ENCODE peak calls at places on chromosomes 5 and 9, in eight cellular contexts. E is heart left ventricle, W is lung, R is HepG2, Q is upper lobe of left lung, O is PC-3, V is pancreas, H is transverse colon. Z is an unnamed sample.

GRCh38 chr9:121217609-121218292 is 16.1 kb upstream of the RAB14 start:
- DNase-seq in Q (no peak), W (no peak), H (no peak), O (peak; percentile 51), R (no peak), E (no peak), V (no peak), Z (no peak)

GRCh38 chr5:76622076-76622475 is 1.1 kb downstream of the F2RL2 start:
- DNase-seq in O (no peak), W (no peak), E (no peak), H (no peak), R (no peak), V (no peak), Q (no peak), Z (no peak)

GRCh38 chr5:43691893-43692292 is 88.9 kb downstream of the NNT start:
- DNase-seq in E (no peak), R (no peak), V (no peak), W (no peak), H (no peak), Q (no peak), O (no peak), Z (no peak)

GRCh38 chr9:134863306-134863902 is 17.2 kb upstream of the FCN2 start:
- DNase-seq in O (no peak), Q (no peak), V (no peak), E (no peak), R (no peak), W (no peak), H (no peak), Z (no peak)

GRCh38 chr5:59034498-59035186 is 451.8 kb downstream of the RAB3C start:
- DNase-seq in Q (no peak), E (no peak), V (no peak), R (no peak), W (no peak), O (peak; percentile 35), H (no peak), Z (peak; percentile 50)

GRCh38 chr5:52690236-52690685 is 97.5 kb upstream of the ITGA1 start:
- DNase-seq in R (no peak), Q (no peak), W (no peak), O (no peak), H (no peak), E (no peak), V (no peak), Z (no peak)

GRCh38 chr9:119974026-119974425 is 604.8 kb upstream of the BRINP1 start:
- DNase-seq in O (no peak), H (no peak), E (no peak), W (no peak), Q (no peak), V (no peak), R (peak; percentile 37), Z (no peak)

GRCh38 chr5:168288349-168289245 is 2.8 kb upstream of the WWC1 start:
- DNase-seq in O (peak; percentile 91), V (peak; percentile 71), H (peak; percentile 83), Q (peak; percentile 48), W (peak; percentile 56), R (peak; percentile 70), E (no peak), Z (peak; percentile 97)

DNA sequence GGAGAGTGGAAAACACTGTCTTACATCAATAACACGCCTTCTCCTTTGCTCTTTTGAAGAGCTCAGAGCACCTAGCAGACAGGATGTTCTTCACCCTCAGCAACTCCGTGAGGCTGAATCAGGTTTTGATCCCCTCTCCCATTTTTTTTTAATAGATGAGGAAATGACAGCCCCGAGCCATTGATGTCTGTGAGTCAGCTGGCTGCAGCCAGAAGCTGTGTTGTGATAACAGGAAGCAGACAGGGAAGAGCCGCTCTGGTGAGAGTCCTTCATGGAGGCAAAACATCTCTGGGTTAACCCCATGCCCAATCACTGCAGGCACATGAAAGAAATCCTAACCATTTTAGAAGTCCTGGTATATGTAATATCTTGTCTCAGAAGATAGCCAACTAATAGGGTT is 568.8 kb downstream of the CCDC171 start:
- DNase-seq in Q (no peak), W (no peak), H (no peak), O (peak; percentile 28), E (no peak), V (no peak), R (no peak), Z (no peak)
- TF ChIP-seq CTCF in Q (no peak), W (no peak), H (no peak), O (no peak), E (no peak), V (no peak), R (no peak), Z (no peak)

DNA sequence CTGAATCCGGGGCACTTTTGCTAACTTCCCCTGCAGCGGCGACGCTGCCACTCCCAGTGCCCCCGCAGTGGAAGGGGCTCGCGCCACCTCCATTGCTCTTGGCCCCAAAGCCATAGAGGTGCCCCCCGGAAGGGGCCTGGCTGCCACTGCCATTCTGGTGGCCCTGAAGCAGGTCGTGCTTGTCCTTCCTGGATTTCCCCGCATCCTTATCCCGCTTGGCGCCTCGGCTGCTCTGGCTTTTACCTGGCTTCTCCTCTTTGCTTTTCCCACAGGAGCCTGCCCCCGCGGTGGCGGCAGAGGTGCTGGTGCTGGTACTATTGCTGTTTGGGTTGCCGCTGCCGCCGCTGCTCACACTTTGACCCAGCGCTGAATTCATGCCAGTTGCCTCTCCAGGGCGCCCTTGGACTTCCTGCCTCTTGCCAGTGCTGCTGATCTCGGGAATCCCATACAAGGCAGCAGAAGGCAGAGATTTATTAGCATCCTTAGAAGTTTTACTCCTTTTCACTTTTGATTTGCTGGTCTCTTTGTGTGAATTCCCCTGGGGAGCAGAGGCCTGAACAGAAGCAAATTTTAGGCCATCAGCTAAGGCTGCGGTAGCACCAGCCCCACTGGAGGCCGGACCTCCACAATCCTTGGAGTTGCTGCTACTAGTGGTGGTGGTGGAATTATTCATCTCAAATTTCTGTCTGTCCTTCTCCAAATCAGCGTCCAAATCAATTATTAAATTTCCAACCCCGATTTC is 2.1 kb downstream of the ZNF608 start:
- DNase-seq in W (peak; percentile 59), H (peak; percentile 76), E (peak; percentile 53), Q (peak; percentile 82), R (no peak), V (peak; percentile 64), O (no peak), Z (no peak)
- H3K4me3 ChIP-seq in W (peak overlapping the region; percentile 80), H (peak overlapping the region; percentile 73), E (peak overlapping the region; percentile 36), Q (peak overlapping the region; percentile 60), R (no peak overlapping the region), V (peak overlapping the region; percentile 38), O (peak overlapping the region; percentile 59), Z (no peak overlapping the region)

DNA sequence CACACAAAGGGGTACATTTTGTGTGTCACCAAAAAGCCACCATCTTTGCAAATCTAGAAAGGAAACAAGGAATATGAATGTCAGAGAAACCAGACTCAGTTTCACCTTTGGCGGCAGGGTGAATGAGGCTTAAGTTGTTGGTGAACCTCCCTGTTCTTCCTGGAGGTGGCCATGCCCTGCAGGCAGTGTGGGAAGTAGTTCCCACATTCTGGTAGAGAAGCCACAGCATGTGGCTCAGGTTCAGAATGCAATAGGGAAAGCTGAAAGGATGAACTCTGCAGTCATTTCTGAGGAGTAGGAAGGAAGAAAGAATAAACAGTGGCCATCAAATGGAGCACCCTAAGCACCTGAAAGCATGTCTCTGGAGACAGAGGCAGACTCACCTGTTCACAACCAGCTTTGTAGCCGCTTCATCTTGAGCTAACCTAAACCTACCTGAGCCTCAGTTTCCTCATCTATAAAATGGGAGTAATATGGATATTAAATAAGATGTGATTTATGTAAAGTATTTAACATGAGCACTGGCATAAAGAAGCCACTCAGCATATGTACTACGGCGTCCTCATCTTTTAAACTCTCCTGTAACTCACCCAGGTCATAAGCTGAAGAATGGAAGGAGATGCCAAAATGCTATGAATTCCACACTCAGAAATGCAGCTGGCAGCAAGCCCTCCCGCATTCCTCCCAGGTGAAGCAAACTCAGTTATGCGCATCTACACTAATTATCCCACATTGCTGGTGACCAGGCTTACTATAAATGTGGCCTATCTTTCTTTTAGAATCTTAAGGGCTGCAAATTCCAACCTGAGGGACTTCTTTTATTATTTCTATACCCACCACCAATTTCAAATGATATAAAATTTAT is 86.0 kb downstream of the ZNF608 start:
- DNase-seq in W (peak; percentile 66), H (no peak), O (peak; percentile 67), V (peak; percentile 72), E (no peak), R (no peak), Q (no peak), Z (peak; percentile 52)
- H3K4me1 ChIP-seq in W (peaks cover 40% of the 10 kb centered on the region), H (peaks cover 31% of the 10 kb centered on the region), O (peaks cover 37% of the 10 kb centered on the region), V (peaks cover 69% of the 10 kb centered on the region), E (peaks cover 46% of the 10 kb centered on the region), R (peaks cover 89% of the 10 kb centered on the region), Q (peaks cover 76% of the 10 kb centered on the region), Z (peaks cover 84% of the 10 kb centered on the region)

GRCh38 chr5:96743805-96744559 is 63.8 kb downstream of the ERAP1 start:
- DNase-seq in Q (no peak), O (no peak), E (no peak), V (no peak), R (no peak), W (no peak), H (peak; percentile 40), Z (no peak)
- TF ChIP-seq CTCF in Q (no peak), O (no peak), E (no peak), V (no peak), R (no peak), W (no peak), H (no peak), Z (no peak)

GRCh38 chr5:88667187-88668141 is 215.5 kb downstream of the MEF2C start:
- DNase-seq in R (no peak), E (no peak), V (no peak), H (no peak), W (no peak), Q (peak; percentile 39), O (peak; percentile 11), Z (no peak)
- H3K4me3 ChIP-seq in R (peak overlapping the region; percentile 51), E (no peak overlapping the region), V (no peak overlapping the region), H (peak overlapping the region; percentile 53), W (no peak overlapping the region), Q (no peak overlapping the region), O (peak overlapping the region; percentile 74), Z (no peak overlapping the region)

DNA sequence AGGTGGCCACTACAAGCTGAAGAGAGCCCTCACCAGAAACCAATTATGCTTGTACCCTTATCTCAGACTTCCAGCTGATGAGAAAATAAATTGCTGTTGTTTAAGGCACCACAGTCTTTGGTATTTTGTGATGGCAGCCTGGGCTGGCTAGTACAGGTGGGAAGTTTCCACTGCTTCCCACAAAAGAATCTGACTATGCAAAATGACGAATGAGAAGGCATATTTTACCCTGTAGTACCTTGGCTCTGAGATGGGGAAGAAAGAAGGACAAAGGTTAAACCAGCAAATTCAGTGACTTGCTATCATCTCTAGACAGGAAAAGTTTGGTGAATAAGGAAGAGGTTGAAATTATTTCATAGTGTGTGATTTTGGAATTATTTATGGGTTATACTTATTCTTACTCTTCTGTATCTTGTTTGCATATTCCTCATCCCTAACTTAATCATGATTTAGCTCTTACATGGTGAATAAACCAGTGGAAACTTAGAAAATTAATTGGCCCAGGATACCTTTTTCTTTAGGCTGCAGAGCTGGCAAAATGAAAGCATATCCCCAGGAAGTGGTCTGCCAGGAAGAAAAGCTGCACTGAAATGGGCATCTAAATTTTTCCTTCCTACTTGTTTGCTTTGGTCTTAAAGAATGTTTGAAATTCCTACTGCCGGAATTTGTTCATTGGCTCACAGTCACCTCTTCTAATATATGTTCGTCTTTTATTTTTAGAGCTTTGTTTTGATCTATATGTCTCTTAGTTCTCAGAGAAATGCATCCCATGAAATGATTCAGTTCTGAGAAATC is 113.0 kb upstream of the ELL2 start:
- DNase-seq in V (no peak), O (no peak), R (peak; percentile 41), E (no peak), Q (no peak), W (no peak), H (no peak), Z (no peak)
- H3K4me1 ChIP-seq in V (peaks cover 6% of the 10 kb centered on the region), O (peaks cover 47% of the 10 kb centered on the region), R (peaks cover 35% of the 10 kb centered on the region), E (no peaks in the 10 kb centered on the region), Q (no peaks in the 10 kb centered on the region), W (no peaks in the 10 kb centered on the region), H (no peaks in the 10 kb centered on the region), Z (peaks cover 16% of the 10 kb centered on the region)